ENCODE peak calls at places on chromosomes 7 and 10, in five cellular contexts. Y is colonic mucosa, Z is heart left ventricle, E is left lung, D is lung. V is an unnamed sample.

GRCh38 chr10:127408115-127408710 is 140.9 kb upstream of the NPS start:
- DNase-seq in Y (no peak), Z (no peak), E (no peak), D (no peak), V (no peak)

GRCh38 chr7:155914341-155914740 is 102.1 kb upstream of the SHH start:
- DNase-seq in Y (no peak), Z (no peak), E (no peak), D (no peak), V (no peak)

GRCh38 chr10:13347235-13348156 is 597 bp downstream of the SEPHS1 start:
- DNase-seq in Y (peak; percentile 81), Z (peak; percentile 84), E (peak; percentile 83), D (peak; percentile 83), V (peak; percentile 59)

GRCh38 chr10:79454259-79454658 is 8.8 kb upstream of the ZCCHC24 start:
- DNase-seq in Y (no peak), Z (no peak), E (no peak), D (no peak), V (no peak)

GRCh38 chr10:70753841-70754621 is 31.1 kb downstream of the TBATA start:
- DNase-seq in Y (no peak), Z (no peak), E (no peak), D (no peak), V (no peak)

GRCh38 chr7:90666186-90666585 is 70.1 kb downstream of the CDK14 start:
- DNase-seq in Y (no peak), Z (no peak), E (peak; percentile 40), D (no peak), V (no peak)

GRCh38 chr7:65976659-65977196 is 5.3 kb downstream of the GUSB start:
- DNase-seq in Y (no peak), Z (no peak), E (no peak), D (no peak), V (no peak)

GRCh38 chr10:110170142-110170887 is 37.1 kb upstream of the MXI1 start:
- DNase-seq in Y (no peak), Z (peak; percentile 49), E (no peak), D (peak; percentile 28), V (no peak)

GRCh38 chr7:84123903-84124573 is 70.6 kb downstream of the SEMA3A start:
- DNase-seq in Y (no peak), Z (no peak), E (no peak), D (no peak), V (no peak)

GRCh38 chr7:101618207-101618839 is 10.8 kb downstream of the MYL10 start:
- DNase-seq in Y (no peak), Z (no peak), E (no peak), D (no peak), V (no peak)

GRCh38 chr10:79483948-79484347 is 28.4 kb upstream of the EIF5AL1 start:
- DNase-seq in Y (peak; percentile 36), Z (peak; percentile 64), E (no peak), D (peak; percentile 46), V (no peak)

GRCh38 chr7:154744226-154744860 is 258.6 kb downstream of the PAXIP1 start:
- DNase-seq in Y (peak; percentile 29), Z (no peak), E (no peak), D (peak; percentile 35), V (no peak)

GRCh38 chr7:593324-594115 is 73.9 kb upstream of the PDGFA start:
- DNase-seq in Y (no peak), Z (peak; percentile 47), E (no peak), D (no peak), V (no peak)

GRCh38 chr10:1151071-1152033 is 95.2 kb downstream of the WDR37 start:
- DNase-seq in Y (peak; percentile 9), Z (no peak), E (no peak), D (no peak), V (no peak)

GRCh38 chr10:68105820-68106219 is 3.5 kb upstream of the MYPN start:
- DNase-seq in Y (no peak), Z (no peak), E (no peak), D (no peak), V (no peak)

GRCh38 chr7:73681031-73681430 is 2.2 kb downstream of the DNAJC30 start:
- DNase-seq in Y (no peak), Z (no peak), E (no peak), D (no peak), V (no peak)

DNA sequence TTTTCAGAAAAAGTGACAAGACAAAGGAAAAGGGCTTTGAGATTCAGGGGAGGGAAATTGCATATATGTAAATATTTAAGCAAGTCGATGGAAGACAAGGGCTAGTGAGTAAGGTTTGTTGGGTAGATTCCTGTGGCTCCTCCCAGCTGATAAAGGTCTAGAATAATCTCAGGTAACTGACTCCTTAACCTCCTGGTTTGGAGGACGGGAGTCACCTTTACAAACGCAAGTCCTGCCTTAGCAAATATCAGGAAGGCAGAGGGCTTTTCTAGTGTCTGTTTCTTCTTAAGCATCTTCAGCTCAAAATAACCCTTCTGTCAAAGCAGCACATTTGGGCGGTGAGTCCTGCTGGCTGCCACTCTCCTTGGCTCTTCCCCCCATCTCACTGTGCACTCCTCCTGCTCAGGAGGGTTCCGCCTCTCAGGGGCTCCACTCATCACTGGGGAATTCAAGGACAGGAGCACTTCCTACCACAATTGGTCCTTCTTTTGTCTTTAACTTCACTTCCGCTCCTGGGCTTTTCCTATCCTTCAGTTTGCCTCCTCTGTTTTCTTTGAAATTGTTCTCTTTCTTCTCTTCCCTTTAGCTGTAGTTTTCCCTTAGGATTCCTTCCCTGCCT is 496.3 kb upstream of the KLF6 start:
- DNase-seq in Y (peak; percentile 34), Z (no peak), E (no peak), D (no peak), V (no peak)
- H3K4me1 ChIP-seq in Y (peaks cover 5% of the 10 kb centered on the region), Z (peaks cover 40% of the 10 kb centered on the region), E (peaks cover 7% of the 10 kb centered on the region), D (peaks cover 3% of the 10 kb centered on the region), V (no peaks in the 10 kb centered on the region)

GRCh38 chr7:7920481-7920880 is 48.1 kb upstream of the GLCCI1 start:
- DNase-seq in Y (peak; percentile 34), Z (no peak), E (no peak), D (no peak), V (no peak)

GRCh38 chr7:7921830-7922229 is 46.8 kb upstream of the GLCCI1 start:
- DNase-seq in Y (no peak), Z (no peak), E (no peak), D (no peak), V (no peak)

GRCh38 chr7:7918736-7919448 is 49.7 kb upstream of the GLCCI1 start:
- DNase-seq in Y (no peak), Z (no peak), E (no peak), D (no peak), V (no peak)

GRCh38 chr7:7919449-7919945 is 49.1 kb upstream of the GLCCI1 start:
- DNase-seq in Y (no peak), Z (no peak), E (no peak), D (no peak), V (no peak)

GRCh38 chr7:7920056-7920455 is 48.5 kb upstream of the GLCCI1 start:
- DNase-seq in Y (no peak), Z (no peak), E (no peak), D (no peak), V (no peak)
- H3K4me3 ChIP-seq in Y (no peak overlapping the region), Z (no peak overlapping the region), E (no peak overlapping the region), D (no peak overlapping the region), V (peak overlapping the region; percentile 31)

GRCh38 chr10:117257701-117258100 is 16.8 kb downstream of the SLC18A2 start:
- DNase-seq in Y (no peak), Z (no peak), E (no peak), D (no peak), V (no peak)

GRCh38 chr10:117261501-117261900 is 20.6 kb downstream of the SLC18A2 start:
- DNase-seq in Y (no peak), Z (no peak), E (no peak), D (no peak), V (no peak)

GRCh38 chr10:117260094-117260493 is 19.2 kb downstream of the SLC18A2 start:
- DNase-seq in Y (no peak), Z (no peak), E (no peak), D (no peak), V (no peak)

GRCh38 chr10:117256910-117257309 is 16.0 kb downstream of the SLC18A2 start:
- DNase-seq in Y (no peak), Z (no peak), E (no peak), D (no peak), V (no peak)

GRCh38 chr10:117259279-117259678 is 18.4 kb downstream of the SLC18A2 start:
- DNase-seq in Y (no peak), Z (no peak), E (no peak), D (no peak), V (no peak)
- H3K27me3 ChIP-seq in Y (no peaks in the 10 kb centered on the region), Z (peaks cover 31% of the 10 kb centered on the region), E (peaks cover 84% of the 10 kb centered on the region), D (no peaks in the 10 kb centered on the region), V (peaks cover 4% of the 10 kb centered on the region)

GRCh38 chr7:28957822-28958234 is 302 bp downstream of the TRIL start:
- DNase-seq in Y (peak; percentile 25), Z (peak; percentile 20), E (no peak), D (no peak), V (no peak)
- H3K4me1 ChIP-seq in Y (peaks cover 6% of the 10 kb centered on the region), Z (peaks cover 41% of the 10 kb centered on the region), E (peaks cover 41% of the 10 kb centered on the region), D (no peaks in the 10 kb centered on the region), V (peaks cover 12% of the 10 kb centered on the region)

GRCh38 chr10:62382831-62383230 is 8.7 kb downstream of the ZNF365 start:
- DNase-seq in Y (no peak), Z (no peak), E (no peak), D (no peak), V (no peak)
- H3K4me3 ChIP-seq in Y (no peak overlapping the region), Z (no peak overlapping the region), E (no peak overlapping the region), D (no peak overlapping the region), V (no peak overlapping the region)

V was measured in effector memory CD4-positive, alpha-beta T cell.